ENCODE peak calls at places on chromosomes 2 and 18, in nine cellular contexts. One of them, this sample, is unnamed. For H3K9me3, the result is how much of the 10 kb centered on the place peaks cover.

GRCh38 chr2:97740590-97741182 is 27.3 kb downstream of the ZAP70 start:
- DNase-seq in adrenal gland: peak
- DNase-seq in uterus: no peak
- DNase-seq in H9: peak
- DNase-seq in cardiac muscle cell: peak
- DNase-seq in IMR-90: peak
- DNase-seq in CD8-positive, alpha-beta memory T cell: no peak
- DNase-seq in tibial artery: peak
- DNase-seq in CD8-positive, alpha-beta T cell: no peak
- DNase-seq in this sample: no peak

GRCh38 chr2:73069041-73069854 is 2.3 kb downstream of the SFXN5 start:
- DNase-seq in CD8-positive, alpha-beta T cell: no peak
- DNase-seq in uterus: no peak
- DNase-seq in IMR-90: peak
- DNase-seq in adrenal gland: no peak
- DNase-seq in H9: no peak
- DNase-seq in tibial artery: no peak
- DNase-seq in CD8-positive, alpha-beta memory T cell: no peak
- DNase-seq in cardiac muscle cell: no peak
- DNase-seq in this sample: no peak

GRCh38 chr2:44570149-44570678 is 208.5 kb downstream of the CAMKMT start:
- DNase-seq in adrenal gland: no peak
- DNase-seq in IMR-90: no peak
- DNase-seq in H9: no peak
- DNase-seq in tibial artery: no peak
- DNase-seq in CD8-positive, alpha-beta memory T cell: no peak
- DNase-seq in uterus: no peak
- DNase-seq in cardiac muscle cell: no peak
- DNase-seq in CD8-positive, alpha-beta T cell: no peak
- DNase-seq in this sample: no peak

GRCh38 chr2:235343156-235343774 is 150.6 kb upstream of the AGAP1 start:
- DNase-seq in CD8-positive, alpha-beta T cell: no peak
- DNase-seq in cardiac muscle cell: no peak
- DNase-seq in uterus: no peak
- DNase-seq in tibial artery: no peak
- DNase-seq in H9: no peak
- DNase-seq in IMR-90: no peak
- DNase-seq in CD8-positive, alpha-beta memory T cell: no peak
- DNase-seq in adrenal gland: no peak
- DNase-seq in this sample: no peak

GRCh38 chr18:7684966-7685365 is 117.8 kb downstream of the PTPRM start:
- DNase-seq in CD8-positive, alpha-beta memory T cell: no peak
- DNase-seq in CD8-positive, alpha-beta T cell: no peak
- DNase-seq in cardiac muscle cell: no peak
- DNase-seq in adrenal gland: no peak
- DNase-seq in IMR-90: no peak
- DNase-seq in uterus: no peak
- DNase-seq in tibial artery: no peak
- DNase-seq in H9: no peak
- DNase-seq in this sample: no peak

GRCh38 chr18:38909972-38910371 is 1344.4 kb upstream of the CELF4 start:
- DNase-seq in cardiac muscle cell: no peak
- DNase-seq in uterus: no peak
- DNase-seq in tibial artery: no peak
- DNase-seq in CD8-positive, alpha-beta memory T cell: no peak
- DNase-seq in adrenal gland: no peak
- DNase-seq in H9: no peak
- DNase-seq in IMR-90: no peak
- DNase-seq in CD8-positive, alpha-beta T cell: no peak
- DNase-seq in this sample: no peak

GRCh38 chr2:211745295-211746097 is 793.1 kb downstream of the ERBB4 start:
- DNase-seq in CD8-positive, alpha-beta T cell: no peak
- DNase-seq in CD8-positive, alpha-beta memory T cell: no peak
- DNase-seq in cardiac muscle cell: peak
- DNase-seq in adrenal gland: peak
- DNase-seq in H9: peak
- DNase-seq in uterus: no peak
- DNase-seq in IMR-90: peak
- DNase-seq in tibial artery: no peak
- DNase-seq in this sample: no peak

GRCh38 chr2:85710687-85711577 is 16.8 kb downstream of the GNLY start:
- DNase-seq in uterus: no peak
- DNase-seq in adrenal gland: peak
- DNase-seq in H9: peak
- DNase-seq in IMR-90: no peak
- DNase-seq in tibial artery: peak
- DNase-seq in cardiac muscle cell: no peak
- DNase-seq in CD8-positive, alpha-beta T cell: no peak
- DNase-seq in CD8-positive, alpha-beta memory T cell: no peak
- DNase-seq in this sample: peak

GRCh38 chr2:71576541-71576940 is 123.2 kb downstream of the DYSF start:
- DNase-seq in IMR-90: no peak
- DNase-seq in H9: no peak
- DNase-seq in CD8-positive, alpha-beta T cell: no peak
- DNase-seq in tibial artery: no peak
- DNase-seq in cardiac muscle cell: no peak
- DNase-seq in adrenal gland: peak
- DNase-seq in uterus: no peak
- DNase-seq in CD8-positive, alpha-beta memory T cell: no peak
- DNase-seq in this sample: no peak

GRCh38 chr2:154623819-154624218 is 74.7 kb upstream of the KCNJ3 start:
- DNase-seq in cardiac muscle cell: peak
- DNase-seq in CD8-positive, alpha-beta memory T cell: no peak
- DNase-seq in adrenal gland: peak
- DNase-seq in IMR-90: peak
- DNase-seq in uterus: no peak
- DNase-seq in tibial artery: no peak
- DNase-seq in H9: peak
- DNase-seq in CD8-positive, alpha-beta T cell: no peak
- DNase-seq in this sample: no peak

GRCh38 chr18:6994053-6994452 is 123.5 kb downstream of the LAMA1 start:
- DNase-seq in cardiac muscle cell: peak
- DNase-seq in IMR-90: peak
- DNase-seq in H9: no peak
- DNase-seq in tibial artery: no peak
- DNase-seq in CD8-positive, alpha-beta T cell: no peak
- DNase-seq in CD8-positive, alpha-beta memory T cell: no peak
- DNase-seq in uterus: no peak
- DNase-seq in adrenal gland: no peak
- DNase-seq in this sample: no peak

GRCh38 chr2:10258326-10258725 is 44.4 kb upstream of the HPCAL1 start:
- DNase-seq in CD8-positive, alpha-beta memory T cell: no peak
- DNase-seq in cardiac muscle cell: no peak
- DNase-seq in IMR-90: no peak
- DNase-seq in tibial artery: peak
- DNase-seq in adrenal gland: no peak
- DNase-seq in CD8-positive, alpha-beta T cell: no peak
- DNase-seq in uterus: no peak
- DNase-seq in H9: no peak
- DNase-seq in this sample: no peak

GRCh38 chr18:2471523-2471922 is 99.8 kb downstream of the METTL4 start:
- DNase-seq in uterus: no peak
- DNase-seq in CD8-positive, alpha-beta T cell: no peak
- DNase-seq in cardiac muscle cell: no peak
- DNase-seq in H9: no peak
- DNase-seq in tibial artery: no peak
- DNase-seq in adrenal gland: no peak
- DNase-seq in IMR-90: no peak
- DNase-seq in CD8-positive, alpha-beta memory T cell: no peak
- DNase-seq in this sample: no peak

GRCh38 chr18:25830787-25831186 is 259.6 kb downstream of the SS18 start:
- DNase-seq in CD8-positive, alpha-beta T cell: no peak
- DNase-seq in IMR-90: peak
- DNase-seq in uterus: peak
- DNase-seq in H9: no peak
- DNase-seq in CD8-positive, alpha-beta memory T cell: no peak
- DNase-seq in tibial artery: peak
- DNase-seq in adrenal gland: peak
- DNase-seq in cardiac muscle cell: no peak
- DNase-seq in this sample: no peak

GRCh38 chr2:33062665-33063249 is 116.0 kb downstream of the LTBP1 start:
- DNase-seq in CD8-positive, alpha-beta T cell: no peak
- DNase-seq in cardiac muscle cell: no peak
- DNase-seq in adrenal gland: no peak
- DNase-seq in CD8-positive, alpha-beta memory T cell: no peak
- DNase-seq in tibial artery: no peak
- DNase-seq in uterus: no peak
- DNase-seq in H9: no peak
- DNase-seq in IMR-90: peak
- DNase-seq in this sample: no peak

GRCh38 chr2:33056170-33056569 is 109.4 kb downstream of the LTBP1 start:
- DNase-seq in CD8-positive, alpha-beta memory T cell: no peak
- DNase-seq in H9: no peak
- DNase-seq in cardiac muscle cell: no peak
- DNase-seq in CD8-positive, alpha-beta T cell: no peak
- DNase-seq in uterus: no peak
- DNase-seq in adrenal gland: no peak
- DNase-seq in tibial artery: no peak
- DNase-seq in IMR-90: no peak
- DNase-seq in this sample: no peak

GRCh38 chr2:33058716-33059451 is 112.1 kb downstream of the LTBP1 start:
- DNase-seq in H9: no peak
- DNase-seq in CD8-positive, alpha-beta T cell: no peak
- DNase-seq in tibial artery: no peak
- DNase-seq in cardiac muscle cell: no peak
- DNase-seq in IMR-90: no peak
- DNase-seq in CD8-positive, alpha-beta memory T cell: no peak
- DNase-seq in adrenal gland: no peak
- DNase-seq in uterus: no peak
- DNase-seq in this sample: no peak

GRCh38 chr2:33060405-33060804 is 113.7 kb downstream of the LTBP1 start:
- DNase-seq in CD8-positive, alpha-beta memory T cell: no peak
- DNase-seq in IMR-90: no peak
- DNase-seq in adrenal gland: no peak
- DNase-seq in H9: no peak
- DNase-seq in CD8-positive, alpha-beta T cell: no peak
- DNase-seq in tibial artery: no peak
- DNase-seq in uterus: no peak
- DNase-seq in cardiac muscle cell: no peak
- DNase-seq in this sample: no peak

GRCh38 chr2:33059452-33060156 is 112.9 kb downstream of the LTBP1 start:
- DNase-seq in IMR-90: no peak
- DNase-seq in tibial artery: no peak
- DNase-seq in H9: no peak
- DNase-seq in CD8-positive, alpha-beta memory T cell: no peak
- DNase-seq in CD8-positive, alpha-beta T cell: no peak
- DNase-seq in adrenal gland: no peak
- DNase-seq in uterus: no peak
- DNase-seq in cardiac muscle cell: peak
- DNase-seq in this sample: no peak
- H3K27ac ChIP-seq in IMR-90: no peak
- H3K27ac ChIP-seq in tibial artery: peak
- H3K27ac ChIP-seq in H9: no peak
- H3K27ac ChIP-seq in CD8-positive, alpha-beta memory T cell: no peak
- H3K27ac ChIP-seq in CD8-positive, alpha-beta T cell: no peak
- H3K27ac ChIP-seq in adrenal gland: no peak
- H3K27ac ChIP-seq in uterus: peak
- H3K27ac ChIP-seq in cardiac muscle cell: peak
- H3K27ac ChIP-seq in this sample: no peak

DNA sequence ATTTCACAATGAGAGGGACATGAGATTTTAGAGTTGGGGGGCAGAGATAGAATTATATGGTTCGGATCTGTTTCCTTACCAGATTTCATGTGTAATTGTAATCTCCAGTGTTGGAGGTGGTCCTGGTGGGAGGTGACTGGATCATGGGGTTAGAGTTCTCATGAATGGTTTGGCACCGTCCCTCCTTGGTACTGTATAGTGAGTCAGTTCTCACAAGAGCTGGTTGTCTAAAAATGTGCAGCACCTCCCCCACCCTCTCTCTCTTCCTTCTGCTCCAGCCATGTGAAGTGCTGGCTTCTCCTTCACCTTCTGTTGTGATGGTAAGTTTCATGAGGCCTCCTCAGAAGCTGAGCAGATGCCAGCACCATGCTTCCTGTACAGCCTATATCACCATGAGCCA is 138.1 kb downstream of the SCG2 start:
- DNase-seq in CD8-positive, alpha-beta memory T cell: no peak
- DNase-seq in tibial artery: no peak
- DNase-seq in CD8-positive, alpha-beta T cell: no peak
- DNase-seq in cardiac muscle cell: no peak
- DNase-seq in IMR-90: peak
- DNase-seq in adrenal gland: no peak
- DNase-seq in uterus: no peak
- DNase-seq in H9: no peak
- DNase-seq in this sample: no peak
- H3K9me3 ChIP-seq in CD8-positive, alpha-beta memory T cell: under half
- H3K9me3 ChIP-seq in tibial artery: under half
- H3K9me3 ChIP-seq in CD8-positive, alpha-beta T cell: under half
- H3K9me3 ChIP-seq in cardiac muscle cell: under half
- H3K9me3 ChIP-seq in IMR-90: under half
- H3K9me3 ChIP-seq in adrenal gland: under half
- H3K9me3 ChIP-seq in uterus: under half
- H3K9me3 ChIP-seq in H9: under half
- H3K9me3 ChIP-seq in this sample: under half

GRCh38 chr2:158667567-158667966 is 127.5 kb upstream of the DAPL1 start:
- DNase-seq in H9: no peak
- DNase-seq in CD8-positive, alpha-beta memory T cell: no peak
- DNase-seq in adrenal gland: no peak
- DNase-seq in cardiac muscle cell: no peak
- DNase-seq in uterus: no peak
- DNase-seq in CD8-positive, alpha-beta T cell: no peak
- DNase-seq in IMR-90: peak
- DNase-seq in tibial artery: no peak
- DNase-seq in this sample: no peak

GRCh38 chr2:158666969-158667368 is 128.1 kb upstream of the DAPL1 start:
- DNase-seq in IMR-90: no peak
- DNase-seq in cardiac muscle cell: no peak
- DNase-seq in CD8-positive, alpha-beta T cell: no peak
- DNase-seq in tibial artery: no peak
- DNase-seq in H9: no peak
- DNase-seq in CD8-positive, alpha-beta memory T cell: no peak
- DNase-seq in adrenal gland: no peak
- DNase-seq in uterus: no peak
- DNase-seq in this sample: no peak

GRCh38 chr2:158665536-158666302 is 129.4 kb upstream of the DAPL1 start:
- DNase-seq in adrenal gland: peak
- DNase-seq in uterus: no peak
- DNase-seq in cardiac muscle cell: no peak
- DNase-seq in H9: no peak
- DNase-seq in IMR-90: peak
- DNase-seq in CD8-positive, alpha-beta memory T cell: no peak
- DNase-seq in tibial artery: no peak
- DNase-seq in CD8-positive, alpha-beta T cell: no peak
- DNase-seq in this sample: no peak

GRCh38 chr2:158668394-158668793 is 126.7 kb upstream of the DAPL1 start:
- DNase-seq in uterus: peak
- DNase-seq in cardiac muscle cell: no peak
- DNase-seq in IMR-90: no peak
- DNase-seq in adrenal gland: peak
- DNase-seq in tibial artery: no peak
- DNase-seq in H9: no peak
- DNase-seq in CD8-positive, alpha-beta T cell: no peak
- DNase-seq in CD8-positive, alpha-beta memory T cell: no peak
- DNase-seq in this sample: no peak

GRCh38 chr2:158667969-158668368 is 127.1 kb upstream of the DAPL1 start:
- DNase-seq in uterus: no peak
- DNase-seq in IMR-90: no peak
- DNase-seq in tibial artery: no peak
- DNase-seq in cardiac muscle cell: no peak
- DNase-seq in H9: no peak
- DNase-seq in adrenal gland: no peak
- DNase-seq in CD8-positive, alpha-beta T cell: no peak
- DNase-seq in CD8-positive, alpha-beta memory T cell: no peak
- DNase-seq in this sample: no peak
- H3K27ac ChIP-seq in uterus: peak
- H3K27ac ChIP-seq in IMR-90: no peak
- H3K27ac ChIP-seq in tibial artery: no peak
- H3K27ac ChIP-seq in cardiac muscle cell: no peak
- H3K27ac ChIP-seq in H9: no peak
- H3K27ac ChIP-seq in adrenal gland: no peak
- H3K27ac ChIP-seq in CD8-positive, alpha-beta T cell: no peak
- H3K27ac ChIP-seq in CD8-positive, alpha-beta memory T cell: no peak
- H3K27ac ChIP-seq in this sample: no peak

GRCh38 chr2:37809931-37810570 is 115.0 kb upstream of the RMDN2 start:
- DNase-seq in adrenal gland: no peak
- DNase-seq in uterus: no peak
- DNase-seq in CD8-positive, alpha-beta T cell: no peak
- DNase-seq in IMR-90: peak
- DNase-seq in CD8-positive, alpha-beta memory T cell: no peak
- DNase-seq in cardiac muscle cell: no peak
- DNase-seq in H9: no peak
- DNase-seq in tibial artery: no peak
- DNase-seq in this sample: no peak
- H3K9me3 ChIP-seq in adrenal gland: under half
- H3K9me3 ChIP-seq in uterus: under half
- H3K9me3 ChIP-seq in CD8-positive, alpha-beta T cell: under half
- H3K9me3 ChIP-seq in IMR-90: under half
- H3K9me3 ChIP-seq in CD8-positive, alpha-beta memory T cell: under half
- H3K9me3 ChIP-seq in cardiac muscle cell: under half
- H3K9me3 ChIP-seq in H9: under half
- H3K9me3 ChIP-seq in tibial artery: under half
- H3K9me3 ChIP-seq in this sample: under half